ENCODE peak calls at places on chromosomes 12 and 14, in nine cellular contexts. W, T, K, D, J, M, L, I and O are unnamed samples.

GRCh38 chr14:63777024-63777423 is 49.2 kb upstream of the SGPP1 start:
- DNase-seq in W (peak; percentile 65), T (no peak), K (peak; percentile 71), D (no peak), J (no peak), M (no peak), L (no peak), I (no peak), O (no peak)

GRCh38 chr14:99687284-99688209 is 3.4 kb downstream of the CYP46A1 start:
- DNase-seq in W (peak; percentile 13), T (no peak), K (no peak), D (no peak), J (peak; percentile 56), M (peak; percentile 12), L (no peak), I (no peak), O (no peak)

GRCh38 chr12:106898001-106898966 is 57.4 kb upstream of the TMEM263 start:
- DNase-seq in W (no peak), T (no peak), K (no peak), D (no peak), J (peak; percentile 44), M (no peak), L (no peak), I (no peak), O (no peak)

GRCh38 chr12:122067966-122068365 is 10.6 kb upstream of the MLXIP start:
- DNase-seq in W (no peak), T (no peak), K (peak; percentile 74), D (no peak), J (no peak), M (no peak), L (peak; percentile 95), I (peak; percentile 51), O (no peak)

GRCh38 chr12:115916910-115917668 is 360.4 kb downstream of the MED13L start:
- DNase-seq in W (peak; percentile 36), T (peak; percentile 61), K (no peak), D (peak; percentile 86), J (peak; percentile 89), M (peak; percentile 56), L (peak; percentile 91), I (peak; percentile 64), O (peak; percentile 52)

GRCh38 chr12:102069707-102070106 is 7.9 kb upstream of the WASHC3 start:
- DNase-seq in W (no peak), T (no peak), K (no peak), D (no peak), J (no peak), M (no peak), L (no peak), I (no peak), O (no peak)

GRCh38 chr12:119659289-119659897 is 8.5 kb upstream of the PRKAB1 start:
- DNase-seq in W (peak; percentile 31), T (peak; percentile 33), K (no peak), D (peak; percentile 69), J (peak; percentile 54), M (no peak), L (no peak), I (no peak), O (no peak)

GRCh38 chr12:26857465-26858176 is 24.6 kb upstream of the ITPR2 start:
- DNase-seq in W (no peak), T (peak; percentile 62), K (no peak), D (peak; percentile 26), J (no peak), M (no peak), L (no peak), I (no peak), O (no peak)

GRCh38 chr14:65750906-65751305 is 338.4 kb downstream of the FUT8 start:
- DNase-seq in W (no peak), T (no peak), K (no peak), D (no peak), J (no peak), M (no peak), L (no peak), I (no peak), O (no peak)

GRCh38 chr14:104887623-104888488 is 22.8 kb downstream of the CEP170B start:
- DNase-seq in W (no peak), T (no peak), K (no peak), D (no peak), J (no peak), M (no peak), L (peak; percentile 75), I (peak; percentile 13), O (no peak)

GRCh38 chr14:99026471-99026870 is 245.5 kb downstream of the BCL11B start:
- DNase-seq in W (no peak), T (no peak), K (no peak), D (no peak), J (no peak), M (no peak), L (no peak), I (no peak), O (no peak)

GRCh38 chr14:38261620-38262019 is 5.7 kb upstream of the CLEC14A start:
- DNase-seq in W (no peak), T (no peak), K (no peak), D (no peak), J (no peak), M (no peak), L (no peak), I (no peak), O (no peak)

GRCh38 chr12:108806350-108806749 is 51.0 kb downstream of the SSH1 start:
- DNase-seq in W (no peak), T (no peak), K (peak; percentile 53), D (no peak), J (no peak), M (no peak), L (peak; percentile 63), I (no peak), O (no peak)

DNA sequence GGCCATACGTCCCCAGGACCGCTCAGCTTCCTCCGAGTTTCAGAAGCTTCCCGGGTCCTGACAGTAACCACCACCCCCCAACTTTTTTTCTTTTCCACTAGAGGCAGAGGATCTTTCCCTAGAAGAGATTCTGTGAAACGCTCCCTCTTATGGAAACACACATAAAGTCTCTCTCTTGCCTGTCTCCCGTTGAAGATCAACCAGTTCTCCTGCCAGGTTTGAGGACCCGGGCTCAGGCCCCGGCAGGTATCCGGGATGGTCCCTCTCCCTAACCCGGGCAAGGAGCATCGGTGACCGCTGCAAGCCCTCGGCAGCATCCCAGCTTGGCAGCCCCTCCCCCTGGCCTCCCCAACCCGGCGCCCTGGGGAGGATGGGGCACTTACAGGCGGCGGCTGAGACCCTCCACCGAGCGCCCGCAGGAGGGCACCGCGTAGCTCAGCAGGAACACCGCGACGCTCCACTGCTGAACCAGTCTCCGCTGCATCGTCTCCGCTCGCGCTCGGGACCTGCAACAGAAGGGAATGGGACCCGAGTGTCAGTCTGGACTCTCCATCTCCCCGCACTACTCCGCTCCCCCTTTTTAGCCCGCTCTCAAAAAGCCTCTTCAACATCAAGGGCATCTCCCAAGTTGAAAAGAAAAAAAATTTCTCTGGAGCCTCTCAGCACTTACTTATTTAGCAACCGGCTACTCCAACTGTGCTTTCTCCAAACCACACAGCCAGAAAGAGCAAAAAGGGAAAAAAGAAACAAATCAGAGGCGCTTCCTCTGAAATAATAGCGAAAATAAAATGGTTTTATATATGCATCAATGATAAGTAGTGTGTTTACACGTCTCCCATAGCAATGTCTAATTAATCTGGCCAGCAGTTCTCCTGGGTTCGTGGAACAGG is 3.3 kb downstream of the PTHLH start:
- DNase-seq in W (no peak), T (no peak), K (peak; percentile 36), D (peak; percentile 76), J (peak; percentile 57), M (peak; percentile 16), L (peak; percentile 74), I (no peak), O (no peak)
- TF ChIP-seq CTCF in W (peak; percentile 0), T (no peak), K (no peak), D (peak; percentile 42), J (no peak), M (no peak), L (no peak), I (no peak), O (no peak)

DNA sequence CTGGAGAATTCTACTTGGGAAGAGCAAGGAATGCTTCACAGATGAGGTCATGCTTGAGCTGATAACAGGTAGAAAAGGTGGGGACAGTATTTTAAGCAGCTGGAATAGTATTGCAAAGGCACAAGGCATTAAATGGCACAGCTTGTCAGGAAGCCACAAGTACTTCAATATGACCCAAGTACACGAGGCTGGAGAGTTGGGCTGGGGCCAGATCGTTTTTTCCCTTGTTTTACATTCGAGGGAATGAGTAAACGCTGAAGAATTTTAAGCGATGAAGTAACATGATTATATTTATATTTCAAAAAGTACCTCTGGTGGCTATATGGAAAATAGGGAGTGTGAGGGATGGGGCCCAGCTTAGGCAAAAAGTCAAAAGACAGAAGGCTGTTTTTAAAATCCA is 54.9 kb upstream of the ARID2 start:
- DNase-seq in W (peak; percentile 92), T (peak; percentile 22), K (peak; percentile 89), D (no peak), J (no peak), M (peak; percentile 42), L (no peak), I (no peak), O (peak; percentile 52)
- TF ChIP-seq CTCF in W (no peak), T (no peak), K (no peak), D (no peak), J (no peak), M (no peak), L (no peak), I (no peak), O (no peak)

GRCh38 chr12:14756331-14757143 is 46.7 kb downstream of the WBP11 start:
- DNase-seq in W (no peak), T (no peak), K (no peak), D (peak; percentile 22), J (peak; percentile 45), M (no peak), L (no peak), I (no peak), O (no peak)
- TF ChIP-seq CTCF in W (peak; percentile 27), T (peak; percentile 29), K (peak; percentile 14), D (peak; percentile 25), J (peak; percentile 66), M (no peak), L (no peak), I (no peak), O (no peak)

GRCh38 chr12:71791473-71792150 is 36.9 kb downstream of the RAB21 start:
- DNase-seq in W (no peak), T (no peak), K (no peak), D (no peak), J (no peak), M (no peak), L (no peak), I (no peak), O (no peak)
- TF ChIP-seq CTCF in W (no peak), T (no peak), K (no peak), D (no peak), J (no peak), M (no peak), L (no peak), I (no peak), O (no peak)

GRCh38 chr12:98645572-98646067 is 530 bp downstream of the APAF1 start:
- DNase-seq in W (peak; percentile 22), T (peak; percentile 10), K (no peak), D (no peak), J (no peak), M (no peak), L (no peak), I (no peak), O (no peak)

GRCh38 chr12:98644433-98644711 is 216 bp downstream of the IKBIP start:
- DNase-seq in W (peak; percentile 55), T (no peak), K (no peak), D (no peak), J (no peak), M (no peak), L (no peak), I (no peak), O (no peak)

GRCh38 chr12:98644712-98645571 is at the start of the genes APAF1 and IKBIP:
- DNase-seq in W (peak; percentile 85), T (peak; percentile 97), K (peak; percentile 89), D (peak; percentile 96), J (peak; percentile 99), M (peak; percentile 97), L (peak; percentile 100), I (peak; percentile 99), O (peak; percentile 90)

GRCh38 chr12:98646165-98646764 is 1.2 kb downstream of the APAF1 start:
- DNase-seq in W (peak; percentile 64), T (no peak), K (peak; percentile 43), D (no peak), J (no peak), M (no peak), L (no peak), I (no peak), O (no peak)
- TF ChIP-seq CTCF in W (peak; percentile 17), T (no peak), K (peak; percentile 7), D (peak; percentile 47), J (peak; percentile 8), M (no peak), L (no peak), I (no peak), O (no peak)